ENCODE peak calls at places on chromosome 7, in ten cellular contexts. Q, J, E, P, V, N, S, R, C and Y are unnamed samples.

GRCh38 chr7:150444674-150445365 is 5.6 kb upstream of the GIMAP8 start:
- DNase-seq in Q (no peak), J (no peak), E (no peak), P (no peak), V (no peak), N (no peak), S (no peak), R (peak), C (no peak), Y (no peak)

GRCh38 chr7:35908305-35909223 is 107.7 kb downstream of the SEPTIN7 start:
- DNase-seq in Q (no peak), J (no peak), E (no peak), P (no peak), V (no peak), N (peak), S (no peak), R (no peak), C (no peak), Y (no peak)

GRCh38 chr7:42522227-42522991 is 285.4 kb upstream of the GLI3 start:
- DNase-seq in Q (no peak), J (no peak), E (no peak), P (no peak), V (no peak), N (no peak), S (peak), R (no peak), C (peak), Y (no peak)

GRCh38 chr7:86937499-86937898 is 122.0 kb downstream of the ELAPOR2 start:
- DNase-seq in Q (no peak), J (no peak), E (no peak), P (no peak), V (no peak), N (no peak), S (no peak), R (no peak), C (no peak), Y (no peak)

GRCh38 chr7:35555386-35555785 is 139.5 kb downstream of the HERPUD2 start:
- DNase-seq in Q (no peak), J (no peak), E (no peak), P (no peak), V (no peak), N (no peak), S (no peak), R (no peak), C (peak), Y (no peak)

GRCh38 chr7:159067870-159068787 is 76.5 kb downstream of the VIPR2 start:
- DNase-seq in Q (no peak), J (peak), E (no peak), P (no peak), V (peak), N (peak), S (peak), R (no peak), C (no peak), Y (peak)

GRCh38 chr7:7100432-7100849 is 81.9 kb upstream of the C1GALT1 start:
- DNase-seq in Q (peak), J (no peak), E (no peak), P (no peak), V (no peak), N (no peak), S (no peak), R (no peak), C (peak), Y (no peak)

GRCh38 chr7:139471740-139472353 is 11.6 kb downstream of the KLRG2 start:
- DNase-seq in Q (no peak), J (no peak), E (no peak), P (no peak), V (no peak), N (no peak), S (no peak), R (no peak), C (no peak), Y (no peak)

GRCh38 chr7:108425876-108426275 is 30.4 kb downstream of the NRCAM start:
- DNase-seq in Q (no peak), J (no peak), E (no peak), P (no peak), V (no peak), N (no peak), S (no peak), R (no peak), C (peak), Y (no peak)

GRCh38 chr7:159125104-159125943 is 19.3 kb downstream of the VIPR2 start:
- DNase-seq in Q (no peak), J (no peak), E (no peak), P (no peak), V (peak), N (no peak), S (no peak), R (no peak), C (no peak), Y (no peak)

GRCh38 chr7:157980774-157981173 is 606.8 kb downstream of the PTPRN2 start:
- DNase-seq in Q (no peak), J (peak), E (no peak), P (no peak), V (peak), N (no peak), S (no peak), R (no peak), C (no peak), Y (no peak)

GRCh38 chr7:121330053-121330833 is 1.4 kb downstream of the WNT16 start:
- DNase-seq in Q (peak), J (no peak), E (no peak), P (peak), V (no peak), N (no peak), S (no peak), R (no peak), C (no peak), Y (no peak)

GRCh38 chr7:134593530-134594392 is 44.9 kb downstream of the AKR1B15 start:
- DNase-seq in Q (peak), J (no peak), E (peak), P (peak), V (peak), N (peak), S (peak), R (no peak), C (peak), Y (peak)

GRCh38 chr7:107838816-107839584 is 36.0 kb upstream of the SLC26A3 start:
- DNase-seq in Q (no peak), J (no peak), E (no peak), P (no peak), V (no peak), N (no peak), S (no peak), R (no peak), C (no peak), Y (no peak)

GRCh38 chr7:42198974-42199668 is 37.9 kb downstream of the GLI3 start:
- DNase-seq in Q (peak), J (no peak), E (no peak), P (no peak), V (no peak), N (no peak), S (no peak), R (no peak), C (peak), Y (no peak)

GRCh38 chr7:117470777-117471176 is 9.0 kb upstream of the CFTR start:
- DNase-seq in Q (no peak), J (no peak), E (no peak), P (no peak), V (peak), N (peak), S (no peak), R (no peak), C (no peak), Y (no peak)

GRCh38 chr7:99837649-99838361 is 10.0 kb downstream of the CYP3A43 start:
- DNase-seq in Q (no peak), J (no peak), E (no peak), P (no peak), V (no peak), N (no peak), S (peak), R (no peak), C (peak), Y (no peak)

GRCh38 chr7:109256762-109257560 is 687.3 kb downstream of the DNAJB9 start:
- DNase-seq in Q (no peak), J (no peak), E (no peak), P (no peak), V (no peak), N (no peak), S (no peak), R (no peak), C (no peak), Y (no peak)

GRCh38 chr7:90594791-90595317 is 1.3 kb upstream of the CDK14 start:
- DNase-seq in Q (peak), J (no peak), E (no peak), P (peak), V (no peak), N (peak), S (no peak), R (no peak), C (peak), Y (peak)

GRCh38 chr7:98200364-98200763 is 10.9 kb upstream of the BHLHA15 start:
- DNase-seq in Q (no peak), J (no peak), E (no peak), P (no peak), V (no peak), N (no peak), S (no peak), R (no peak), C (no peak), Y (no peak)

GRCh38 chr7:131546583-131547111 is 9.8 kb downstream of the PODXL start:
- DNase-seq in Q (no peak), J (no peak), E (no peak), P (peak), V (peak), N (no peak), S (no peak), R (no peak), C (no peak), Y (no peak)

GRCh38 chr7:132255898-132256297 is 320.4 kb downstream of the PLXNA4 start:
- DNase-seq in Q (no peak), J (peak), E (no peak), P (peak), V (no peak), N (peak), S (no peak), R (no peak), C (peak), Y (no peak)

GRCh38 chr7:38375453-38375852 is 102.0 kb upstream of the TARP start:
- DNase-seq in Q (no peak), J (no peak), E (no peak), P (no peak), V (no peak), N (no peak), S (no peak), R (no peak), C (no peak), Y (no peak)

GRCh38 chr7:134925766-134926165 is 60.5 kb upstream of the AGBL3 start:
- DNase-seq in Q (no peak), J (no peak), E (no peak), P (no peak), V (no peak), N (no peak), S (no peak), R (no peak), C (no peak), Y (no peak)

GRCh38 chr7:125573131-125573530 is 643.5 kb upstream of the POT1 start:
- DNase-seq in Q (no peak), J (no peak), E (no peak), P (no peak), V (no peak), N (no peak), S (no peak), R (no peak), C (no peak), Y (no peak)

GRCh38 chr7:150847536-150847935 is 4.8 kb upstream of the AOC1 start:
- DNase-seq in Q (no peak), J (no peak), E (no peak), P (no peak), V (no peak), N (no peak), S (no peak), R (no peak), C (no peak), Y (no peak)

GRCh38 chr7:121793716-121794115 is 79.2 kb upstream of the PTPRZ1 start:
- DNase-seq in Q (peak), J (no peak), E (no peak), P (no peak), V (no peak), N (no peak), S (no peak), R (no peak), C (peak), Y (no peak)

GRCh38 chr7:66847879-66848810 is 72.9 kb upstream of the TMEM248 start:
- DNase-seq in Q (peak), J (no peak), E (no peak), P (no peak), V (no peak), N (no peak), S (no peak), R (no peak), C (peak), Y (no peak)

GRCh38 chr7:38502289-38502688 is 128.9 kb downstream of the AMPH start:
- DNase-seq in Q (no peak), J (no peak), E (no peak), P (no peak), V (no peak), N (no peak), S (no peak), R (no peak), C (peak), Y (no peak)

GRCh38 chr7:613442-614140 is 93.9 kb upstream of the PDGFA start:
- DNase-seq in Q (no peak), J (peak), E (no peak), P (no peak), V (peak), N (no peak), S (no peak), R (no peak), C (peak), Y (no peak)

GRCh38 chr7:150466477-150466876 is 16.0 kb downstream of the GIMAP8 start:
- DNase-seq in Q (no peak), J (no peak), E (no peak), P (no peak), V (no peak), N (no peak), S (no peak), R (no peak), C (peak), Y (no peak)

GRCh38 chr7:156604311-156604710 is 36.3 kb upstream of the RNF32 start:
- DNase-seq in Q (no peak), J (no peak), E (no peak), P (no peak), V (no peak), N (no peak), S (no peak), R (no peak), C (peak), Y (no peak)

GRCh38 chr7:53596230-53596629 is 560.8 kb downstream of the POM121L12 start:
- DNase-seq in Q (peak), J (no peak), E (no peak), P (no peak), V (no peak), N (no peak), S (no peak), R (no peak), C (peak), Y (no peak)

GRCh38 chr7:47181609-47182264 is 400.2 kb downstream of the TNS3 start:
- DNase-seq in Q (no peak), J (no peak), E (no peak), P (no peak), V (no peak), N (peak), S (no peak), R (no peak), C (no peak), Y (no peak)
- TF ChIP-seq CTCF in Q (no peak), J (no peak), E (no peak), P (no peak), V (no peak), N (no peak), S (no peak), R (no peak), C (no peak), Y (no peak)

DNA sequence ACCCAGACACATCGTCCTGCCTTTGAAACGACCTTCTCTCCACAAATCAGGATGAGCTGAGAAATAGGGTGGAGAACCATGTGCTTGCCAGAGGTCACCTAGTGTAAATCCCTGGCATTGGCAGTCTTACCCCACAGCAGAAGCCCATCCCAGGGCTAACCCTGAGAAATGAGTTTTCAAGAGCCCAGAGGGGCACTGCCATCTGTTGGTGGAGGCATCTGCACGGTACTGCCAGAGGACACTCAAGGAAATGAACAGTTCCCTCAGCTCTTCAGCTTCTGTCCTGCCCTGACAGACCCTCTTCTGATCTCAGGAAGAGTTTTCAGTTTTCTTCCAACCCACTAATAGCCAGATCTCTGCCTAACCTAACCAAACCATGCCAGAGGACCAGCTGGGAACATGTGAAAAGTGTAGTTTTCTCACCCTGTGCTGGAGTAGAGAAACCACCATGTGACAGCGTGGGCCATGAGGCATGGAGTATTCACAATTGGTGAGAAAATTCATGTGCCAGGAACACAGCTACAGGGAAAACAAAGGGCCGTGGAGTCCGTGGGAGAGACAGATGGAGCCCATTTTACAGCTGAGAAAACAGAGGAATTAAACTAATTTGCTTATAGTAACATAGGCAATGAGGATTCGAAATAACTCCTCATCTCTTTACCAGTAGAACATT is 37.7 kb upstream of the ITPRID1 start:
- DNase-seq in Q (no peak), J (no peak), E (no peak), P (no peak), V (no peak), N (no peak), S (no peak), R (no peak), C (no peak), Y (no peak)
- TF ChIP-seq CTCF in Q (no peak), J (no peak), E (no peak), P (no peak), V (no peak), N (no peak), S (no peak), R (no peak), C (peak), Y (no peak)

DNA sequence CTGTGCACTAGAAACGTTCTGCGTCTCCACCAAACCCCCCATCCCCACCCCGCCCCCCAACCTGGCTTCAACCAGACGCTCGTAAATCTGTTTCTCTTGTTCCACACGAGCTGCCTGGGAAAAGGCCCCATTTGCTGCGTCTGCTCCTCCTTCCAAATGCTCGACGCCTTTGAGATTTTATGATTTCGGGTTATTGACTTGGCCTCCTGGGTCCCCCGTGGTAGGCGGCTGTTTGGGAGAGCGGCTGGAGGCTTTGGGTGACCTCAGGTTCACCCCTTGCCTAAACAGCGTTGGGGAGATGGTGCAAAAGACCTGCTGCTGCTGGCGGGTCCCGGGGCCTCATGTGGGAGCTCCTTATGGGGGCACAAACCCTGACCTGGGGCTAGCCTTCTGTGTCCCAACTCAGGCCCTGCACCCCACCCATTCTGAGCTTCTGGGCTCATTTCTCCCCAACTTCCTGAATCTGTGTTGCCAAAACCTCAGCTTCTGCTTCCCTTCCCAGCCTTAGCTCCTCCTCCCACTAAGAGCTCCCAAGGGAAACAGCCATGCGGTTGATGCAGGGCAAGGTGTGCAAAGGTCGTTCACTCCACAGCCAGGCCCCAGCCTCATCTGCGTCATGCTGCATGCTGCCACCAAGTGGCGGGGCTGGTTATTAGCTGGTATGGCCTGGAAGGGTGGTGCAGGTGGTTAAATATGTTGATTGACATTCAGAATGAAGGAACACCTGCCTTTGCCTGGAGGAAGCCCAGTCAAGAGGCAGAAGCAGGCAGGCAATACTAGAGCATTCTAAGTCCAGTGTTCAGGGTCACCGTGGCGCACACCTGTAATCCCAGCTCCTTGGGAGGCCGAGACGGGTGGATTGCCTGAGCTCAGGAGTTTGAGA is 49.1 kb upstream of the ELN start:
- DNase-seq in Q (no peak), J (peak), E (no peak), P (peak), V (peak), N (peak), S (peak), R (no peak), C (peak), Y (no peak)
- TF ChIP-seq CTCF in Q (peak), J (peak), E (no peak), P (peak), V (peak), N (peak), S (peak), R (no peak), C (peak), Y (no peak)

DNA sequence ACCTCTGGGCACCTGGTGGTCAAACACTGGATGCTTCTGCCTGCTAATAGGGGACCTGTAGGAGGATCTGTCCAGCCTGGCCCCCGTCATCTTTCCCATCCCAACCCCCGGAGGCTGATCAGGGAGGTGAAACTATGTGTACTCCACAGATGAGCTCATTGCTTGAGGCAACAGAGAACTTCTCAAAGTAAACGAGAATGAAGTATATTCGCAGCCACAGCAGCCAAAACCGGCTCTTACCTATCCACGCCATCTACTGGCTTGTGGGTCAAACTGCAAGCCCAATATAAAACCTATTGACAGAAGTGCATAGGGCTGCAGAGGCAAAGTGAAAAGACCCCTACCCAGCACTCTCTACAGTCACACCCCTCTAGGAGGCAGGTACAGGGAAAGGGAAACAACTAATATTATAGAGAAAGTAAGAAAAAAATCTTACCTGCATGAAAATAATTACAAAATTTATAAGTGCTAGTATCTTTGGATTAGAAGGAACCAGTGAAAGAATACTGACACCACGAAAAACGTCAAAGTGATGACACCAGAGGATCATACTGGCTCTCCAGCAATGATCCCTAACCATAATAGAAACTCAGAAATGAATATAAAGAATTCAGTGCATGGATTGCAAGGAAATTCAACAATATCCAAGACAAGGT is 973.5 kb downstream of the ANKRD7 start:
- DNase-seq in Q (peak), J (no peak), E (no peak), P (peak), V (no peak), N (no peak), S (peak), R (no peak), C (peak), Y (peak)
- TF ChIP-seq CTCF in Q (peak), J (peak), E (no peak), P (peak), V (peak), N (peak), S (peak), R (no peak), C (peak), Y (peak)